ENCODE peak calls at places on chromosomes 7 and 10, in four cellular contexts. M is H9, F is ELR, Q is activated B cell treated with CpG ODN at 0.5 μM for 24 hours. N is an unnamed sample.

GRCh38 chr7:111090834-111091233 is at the start of gene LRRN3:
- DNase-seq in M (peak), F (peak), Q (no peak), N (no peak)

GRCh38 chr7:128891110-128891941 is 19.2 kb downstream of the KCP start:
- DNase-seq in M (peak), F (no peak), Q (peak), N (peak)

GRCh38 chr7:128446306-128446705 is 9.4 kb upstream of the HILPDA start:
- DNase-seq in Q (no peak), M (no peak), F (no peak), N (no peak)

GRCh38 chr10:26839966-26840627 is 20.7 kb downstream of the ABI1 start:
- DNase-seq in F (no peak), Q (no peak), M (no peak), N (no peak)

GRCh38 chr7:12303096-12303495 is 92.0 kb downstream of the TMEM106B start:
- DNase-seq in Q (no peak), M (no peak), F (peak), N (no peak)

GRCh38 chr7:23467731-23468720 is 2.3 kb downstream of the IGF2BP3 start:
- DNase-seq in Q (peak), M (peak), F (peak), N (peak)

GRCh38 chr7:33155811-33156210 is 26.4 kb downstream of the BBS9 start:
- DNase-seq in Q (no peak), F (peak), M (no peak), N (no peak)

GRCh38 chr7:130207642-130208041 is at the start of gene SSMEM1:
- DNase-seq in Q (no peak), F (peak), M (no peak), N (no peak)

GRCh38 chr7:26372211-26372610 is 80.5 kb downstream of the SNX10 start:
- DNase-seq in F (no peak), Q (no peak), M (no peak), N (no peak)

GRCh38 chr7:100119075-100119700 is at the start of the genes CNPY4 and TAF6:
- DNase-seq in Q (peak), F (peak), M (peak), N (peak)

GRCh38 chr10:28240400-28240799 is 62.5 kb downstream of the MPP7 start:
- DNase-seq in M (no peak), Q (no peak), F (no peak), N (no peak)

GRCh38 chr10:34116780-34117179 is 698.3 kb downstream of the PARD3 start:
- DNase-seq in M (no peak), F (no peak), Q (no peak), N (no peak)

GRCh38 chr7:27650283-27650682 is 12.4 kb downstream of the HIBADH start:
- DNase-seq in Q (no peak), M (no peak), F (no peak), N (no peak)

GRCh38 chr10:31620236-31621151 is 301.5 kb downstream of the ZEB1 start:
- DNase-seq in Q (no peak), M (peak), F (peak), N (peak)

GRCh38 chr10:47348138-47348651 is at the start of gene RBP3:
- DNase-seq in F (no peak), M (no peak), Q (no peak), N (no peak)

GRCh38 chr7:148987751-148988512 is 40.4 kb downstream of the PDIA4 start:
- DNase-seq in F (no peak), M (no peak), Q (no peak), N (peak)

GRCh38 chr10:75967491-75967890 is 536.1 kb downstream of the LRMDA start:
- DNase-seq in F (no peak), Q (no peak), M (peak), N (peak)

GRCh38 chr7:94335586-94335985 is 59.1 kb upstream of the COL1A2 start:
- DNase-seq in M (no peak), Q (no peak), F (no peak), N (no peak)

GRCh38 chr10:63940277-63940972 is 419.2 kb downstream of the REEP3 start:
- DNase-seq in M (no peak), F (no peak), Q (no peak), N (no peak)

GRCh38 chr10:565146-565545 is 124.3 kb downstream of the DIP2C start:
- DNase-seq in F (no peak), Q (no peak), M (no peak), N (no peak)

GRCh38 chr7:27169658-27170493 is 4.2 kb downstream of the HOXA10 start:
- DNase-seq in M (peak), Q (peak), F (peak), N (peak)

GRCh38 chr10:100357073-100357858 is 10.2 kb downstream of the SCD start:
- DNase-seq in Q (no peak), F (no peak), M (no peak), N (peak)

GRCh38 chr7:69617364-69617763 is 19.1 kb downstream of the AUTS2 start:
- DNase-seq in M (no peak), Q (no peak), F (no peak), N (peak)

GRCh38 chr7:107811934-107812333 is 8.9 kb upstream of the SLC26A3 start:
- DNase-seq in Q (no peak), M (no peak), F (no peak), N (no peak)

GRCh38 chr10:129962092-129962494 is 2.0 kb downstream of the EBF3 start:
- DNase-seq in M (no peak), Q (no peak), F (no peak), N (peak)

GRCh38 chr7:7977774-7978173 is 9.2 kb downstream of the GLCCI1 start:
- DNase-seq in M (no peak), Q (no peak), F (no peak), N (no peak)

GRCh38 chr7:130008941-130009847 is 42.0 kb downstream of the ZC3HC1 start:
- DNase-seq in M (peak), Q (no peak), F (peak), N (peak)

GRCh38 chr10:133127291-133128125 is 32.5 kb upstream of the KNDC1 start:
- DNase-seq in Q (no peak), F (no peak), M (peak), N (no peak)

GRCh38 chr10:44569193-44570091 is 184.5 kb upstream of the CXCL12 start:
- DNase-seq in Q (no peak), F (peak), M (no peak), N (no peak)

GRCh38 chr10:124171561-124171960 is 78.2 kb upstream of the CHST15 start:
- DNase-seq in F (no peak), M (no peak), Q (no peak), N (no peak)

GRCh38 chr7:41882271-41882670 is 179.4 kb upstream of the INHBA start:
- DNase-seq in M (no peak), Q (no peak), F (no peak), N (no peak)

GRCh38 chr10:22849077-22849810 is 78.6 kb upstream of the ARMC3 start:
- DNase-seq in Q (no peak), F (no peak), M (no peak), N (no peak)